ENCODE peak calls at places on chromosomes 12 and 14, in four cellular contexts. One of them, this sample, is unnamed.

GRCh38 chr12:24991209-24992049 is 42.5 kb upstream of the BCAT1 start:
- DNase-seq in HEK293T: peak
- DNase-seq in NCI-H1092 treated with DMSO at 0.1 percent for 48 hours: peak
- DNase-seq in germinal center: peak
- DNase-seq in this sample: no peak

GRCh38 chr14:70988452-70988851 is 81.2 kb downstream of the PCNX1 start:
- DNase-seq in HEK293T: peak
- DNase-seq in germinal center: no peak
- DNase-seq in NCI-H1092 treated with DMSO at 0.1 percent for 48 hours: no peak
- DNase-seq in this sample: no peak

GRCh38 chr14:102929349-102930137 is 7.1 kb downstream of the AMN start:
- DNase-seq in HEK293T: no peak
- DNase-seq in germinal center: no peak
- DNase-seq in NCI-H1092 treated with DMSO at 0.1 percent for 48 hours: no peak
- DNase-seq in this sample: no peak

GRCh38 chr14:101007004-101007614 is 103.6 kb upstream of the RTL1 start:
- DNase-seq in germinal center: no peak
- DNase-seq in HEK293T: no peak
- DNase-seq in NCI-H1092 treated with DMSO at 0.1 percent for 48 hours: no peak
- DNase-seq in this sample: peak

GRCh38 chr14:62213516-62213915 is 451.3 kb downstream of the SNAPC1 start:
- DNase-seq in germinal center: no peak
- DNase-seq in NCI-H1092 treated with DMSO at 0.1 percent for 48 hours: peak
- DNase-seq in HEK293T: peak
- DNase-seq in this sample: no peak

GRCh38 chr12:124994435-124994975 is 1.1 kb downstream of the BRI3BP start:
- DNase-seq in NCI-H1092 treated with DMSO at 0.1 percent for 48 hours: no peak
- DNase-seq in germinal center: peak
- DNase-seq in HEK293T: no peak
- DNase-seq in this sample: no peak

GRCh38 chr12:88299567-88300101 is 157.5 kb downstream of the TMTC3 start:
- DNase-seq in NCI-H1092 treated with DMSO at 0.1 percent for 48 hours: no peak
- DNase-seq in HEK293T: no peak
- DNase-seq in germinal center: no peak
- DNase-seq in this sample: no peak

GRCh38 chr12:4566474-4566873 is 4.5 kb downstream of the DYRK4 start:
- DNase-seq in germinal center: peak
- DNase-seq in HEK293T: no peak
- DNase-seq in NCI-H1092 treated with DMSO at 0.1 percent for 48 hours: no peak
- DNase-seq in this sample: no peak

GRCh38 chr12:7555752-7556151 is 52.2 kb upstream of the CD163 start:
- DNase-seq in NCI-H1092 treated with DMSO at 0.1 percent for 48 hours: no peak
- DNase-seq in HEK293T: no peak
- DNase-seq in germinal center: no peak
- DNase-seq in this sample: no peak

GRCh38 chr14:25150401-25150800 is 100.5 kb upstream of the STXBP6 start:
- DNase-seq in NCI-H1092 treated with DMSO at 0.1 percent for 48 hours: no peak
- DNase-seq in HEK293T: no peak
- DNase-seq in germinal center: no peak
- DNase-seq in this sample: no peak

GRCh38 chr14:99699071-99699760 is 15.1 kb downstream of the CYP46A1 start:
- DNase-seq in germinal center: no peak
- DNase-seq in NCI-H1092 treated with DMSO at 0.1 percent for 48 hours: no peak
- DNase-seq in HEK293T: no peak
- DNase-seq in this sample: no peak

GRCh38 chr12:116901612-116902011 is 9.1 kb upstream of the FBXW8 start:
- DNase-seq in NCI-H1092 treated with DMSO at 0.1 percent for 48 hours: no peak
- DNase-seq in HEK293T: no peak
- DNase-seq in germinal center: no peak
- DNase-seq in this sample: no peak

GRCh38 chr12:42570076-42570475 is 19.5 kb downstream of the PRICKLE1 start:
- DNase-seq in NCI-H1092 treated with DMSO at 0.1 percent for 48 hours: no peak
- DNase-seq in HEK293T: no peak
- DNase-seq in germinal center: no peak
- DNase-seq in this sample: no peak

GRCh38 chr12:26126340-26127284 is 1.8 kb upstream of the BHLHE41 start:
- DNase-seq in NCI-H1092 treated with DMSO at 0.1 percent for 48 hours: no peak
- DNase-seq in germinal center: peak
- DNase-seq in HEK293T: peak
- DNase-seq in this sample: peak

GRCh38 chr12:113469893-113470743 is 1.6 kb downstream of the LHX5 start:
- DNase-seq in NCI-H1092 treated with DMSO at 0.1 percent for 48 hours: no peak
- DNase-seq in HEK293T: no peak
- DNase-seq in germinal center: no peak
- DNase-seq in this sample: no peak

GRCh38 chr12:117243488-117243887 is 53.2 kb upstream of the FBXO21 start:
- DNase-seq in NCI-H1092 treated with DMSO at 0.1 percent for 48 hours: no peak
- DNase-seq in germinal center: no peak
- DNase-seq in HEK293T: no peak
- DNase-seq in this sample: no peak

GRCh38 chr14:74302634-74303569 is at the start of gene ABCD4:
- DNase-seq in HEK293T: peak
- DNase-seq in NCI-H1092 treated with DMSO at 0.1 percent for 48 hours: peak
- DNase-seq in germinal center: peak
- DNase-seq in this sample: peak

GRCh38 chr12:20259786-20260185 is 108.6 kb upstream of the PDE3A start:
- DNase-seq in germinal center: no peak
- DNase-seq in NCI-H1092 treated with DMSO at 0.1 percent for 48 hours: no peak
- DNase-seq in HEK293T: no peak
- DNase-seq in this sample: no peak

GRCh38 chr14:103126873-103127304 is 3.6 kb downstream of the TNFAIP2 start:
- DNase-seq in germinal center: no peak
- DNase-seq in NCI-H1092 treated with DMSO at 0.1 percent for 48 hours: no peak
- DNase-seq in HEK293T: peak
- DNase-seq in this sample: no peak

GRCh38 chr14:104481323-104481722 is 98.2 kb upstream of the C14orf180 start:
- DNase-seq in HEK293T: no peak
- DNase-seq in NCI-H1092 treated with DMSO at 0.1 percent for 48 hours: no peak
- DNase-seq in germinal center: no peak
- DNase-seq in this sample: no peak

GRCh38 chr14:91223028-91223783 is 21.3 kb downstream of the GPR68 start:
- DNase-seq in germinal center: no peak
- DNase-seq in NCI-H1092 treated with DMSO at 0.1 percent for 48 hours: peak
- DNase-seq in HEK293T: no peak
- DNase-seq in this sample: no peak

GRCh38 chr14:99554757-99555531 is 49.1 kb downstream of the CCDC85C start:
- DNase-seq in germinal center: no peak
- DNase-seq in NCI-H1092 treated with DMSO at 0.1 percent for 48 hours: no peak
- DNase-seq in HEK293T: no peak
- DNase-seq in this sample: no peak

GRCh38 chr12:92488735-92489134 is 214.1 kb upstream of the PLEKHG7 start:
- DNase-seq in germinal center: peak
- DNase-seq in HEK293T: no peak
- DNase-seq in NCI-H1092 treated with DMSO at 0.1 percent for 48 hours: no peak
- DNase-seq in this sample: no peak

GRCh38 chr12:127205781-127206535 is 1061.0 kb upstream of the TMEM132C start:
- DNase-seq in NCI-H1092 treated with DMSO at 0.1 percent for 48 hours: no peak
- DNase-seq in germinal center: no peak
- DNase-seq in HEK293T: no peak
- DNase-seq in this sample: no peak

GRCh38 chr12:101909646-101910045 is 32.3 kb downstream of the DRAM1 start:
- DNase-seq in NCI-H1092 treated with DMSO at 0.1 percent for 48 hours: no peak
- DNase-seq in germinal center: no peak
- DNase-seq in HEK293T: no peak
- DNase-seq in this sample: no peak

GRCh38 chr14:101120636-101121398 is 217.3 kb upstream of the RTL1 start:
- DNase-seq in NCI-H1092 treated with DMSO at 0.1 percent for 48 hours: peak
- DNase-seq in HEK293T: no peak
- DNase-seq in germinal center: peak
- DNase-seq in this sample: peak

GRCh38 chr12:14952295-14952995 is 9.0 kb downstream of the ARHGDIB start:
- DNase-seq in germinal center: peak
- DNase-seq in NCI-H1092 treated with DMSO at 0.1 percent for 48 hours: no peak
- DNase-seq in HEK293T: no peak
- DNase-seq in this sample: no peak

GRCh38 chr12:1204581-1205121 is 213.6 kb downstream of the ERC1 start:
- DNase-seq in germinal center: peak
- DNase-seq in NCI-H1092 treated with DMSO at 0.1 percent for 48 hours: peak
- DNase-seq in HEK293T: no peak
- DNase-seq in this sample: no peak

GRCh38 chr14:60245316-60246177 is 3.5 kb upstream of the PPM1A start:
- DNase-seq in NCI-H1092 treated with DMSO at 0.1 percent for 48 hours: no peak
- DNase-seq in HEK293T: no peak
- DNase-seq in germinal center: no peak
- DNase-seq in this sample: no peak

GRCh38 chr12:1579626-1580025 is 14.8 kb downstream of the FBXL14 start:
- DNase-seq in NCI-H1092 treated with DMSO at 0.1 percent for 48 hours: no peak
- DNase-seq in HEK293T: no peak
- DNase-seq in germinal center: no peak
- DNase-seq in this sample: no peak

GRCh38 chr12:119319638-119320037 is 14.9 kb upstream of the CCDC60 start:
- DNase-seq in HEK293T: no peak
- DNase-seq in NCI-H1092 treated with DMSO at 0.1 percent for 48 hours: no peak
- DNase-seq in germinal center: no peak
- DNase-seq in this sample: no peak